ENCODE peak calls at places on chromosomes 11 and 22, in nine cellular contexts. A is lower leg skin; T is thoracic aorta; N is brain microvascular endothelial cell; M is retinal pigment epithelial cell; R is activated CD8-positive, alpha-beta T cell treated with anti-CD3 and anti-CD28 coated beads for 36 hours; Y is spleen; G is testis; C is HCT116. J is an unnamed sample.

GRCh38 chr11:22930816-22931594 is 70.7 kb upstream of the CCDC179 start:
- DNase-seq in T (no peak), N (no peak), Y (no peak), C (no peak), A (no peak), M (no peak), G (no peak), R (no peak), J (no peak)

GRCh38 chr11:80993561-80993960 is 1552.7 kb upstream of the TENM4 start:
- DNase-seq in M (no peak), T (no peak), G (no peak), N (peak; percentile 12), Y (no peak), A (no peak), R (no peak), C (no peak), J (no peak)

GRCh38 chr11:71372693-71373657 is 75.2 kb downstream of the DHCR7 start:
- DNase-seq in G (no peak), T (no peak), R (no peak), C (peak; percentile 2), Y (no peak), A (no peak), N (peak; percentile 11), M (no peak), J (peak; percentile 77)

GRCh38 chr11:67416416-67417335 is 1.2 kb downstream of the CARNS1 start:
- DNase-seq in M (no peak), G (no peak), N (no peak), A (no peak), R (peak; percentile 81), Y (peak; percentile 92), T (peak; percentile 41), C (no peak), J (no peak)

GRCh38 chr11:45930951-45931563 is 8.6 kb downstream of the LARGE2 start:
- DNase-seq in C (no peak), R (no peak), A (no peak), M (no peak), G (no peak), N (no peak), Y (peak; percentile 72), T (no peak), J (no peak)

GRCh38 chr11:113162590-113162961 is 151.8 kb upstream of the TTC12 start:
- DNase-seq in R (no peak), Y (no peak), T (no peak), M (no peak), C (no peak), N (no peak), A (no peak), G (peak; percentile 49), J (no peak)

GRCh38 chr11:3637201-3637600 is 4.6 kb downstream of the ART5 start:
- DNase-seq in Y (no peak), R (no peak), M (no peak), T (no peak), A (no peak), N (no peak), G (no peak), C (no peak), J (no peak)

GRCh38 chr11:70502677-70503076 is 104.3 kb downstream of the CTTN start:
- DNase-seq in C (no peak), R (no peak), T (no peak), M (no peak), Y (peak; percentile 39), A (no peak), G (no peak), N (no peak), J (no peak)

GRCh38 chr11:106156290-106156937 is 79.0 kb downstream of the AASDHPPT start:
- DNase-seq in G (peak; percentile 47), A (peak; percentile 21), N (peak; percentile 67), C (peak; percentile 26), Y (no peak), T (no peak), M (peak; percentile 51), R (peak; percentile 24), J (peak; percentile 16)

GRCh38 chr11:7495997-7496545 is 10.8 kb downstream of the OLFML1 start:
- DNase-seq in N (no peak), T (no peak), C (no peak), Y (no peak), A (no peak), M (no peak), R (peak; percentile 33), G (no peak), J (peak; percentile 79)

GRCh38 chr11:125110506-125110905 is 920 bp downstream of the TMEM218 start:
- DNase-seq in T (no peak), C (no peak), R (peak; percentile 40), Y (no peak), N (no peak), G (no peak), M (no peak), A (no peak), J (peak; percentile 16)

GRCh38 chr11:81104051-81104450 is 1629.6 kb downstream of the FAM181B start:
- DNase-seq in C (no peak), M (no peak), Y (no peak), R (no peak), T (no peak), N (no peak), G (no peak), A (no peak), J (no peak)

GRCh38 chr22:31089101-31090100 is 8.3 kb downstream of the SMTN start:
- DNase-seq in C (no peak), Y (peak; percentile 87), M (no peak), A (no peak), N (no peak), T (no peak), G (peak; percentile 54), R (peak; percentile 48), J (peak; percentile 64)

GRCh38 chr11:66068923-66069714 is 953 bp upstream of the PACS1 start:
- DNase-seq in C (no peak), G (peak; percentile 76), M (peak; percentile 49), T (peak; percentile 51), R (peak; percentile 67), N (peak; percentile 48), Y (peak; percentile 85), A (peak; percentile 44), J (peak; percentile 68)

GRCh38 chr11:65204143-65204542 is 22.4 kb downstream of the CAPN1 start:
- DNase-seq in C (no peak), N (no peak), T (no peak), Y (peak; percentile 12), G (no peak), M (no peak), A (no peak), R (no peak), J (no peak)

GRCh38 chr11:58905141-58905715 is 34.1 kb upstream of the GLYATL1 start:
- DNase-seq in N (peak; percentile 56), T (no peak), A (no peak), G (peak; percentile 26), C (no peak), Y (no peak), M (no peak), R (no peak), J (no peak)

GRCh38 chr11:114026355-114026754 is 33.2 kb upstream of the ZBTB16 start:
- DNase-seq in N (no peak), C (no peak), M (no peak), A (no peak), Y (no peak), G (no peak), R (peak; percentile 57), T (no peak), J (peak; percentile 21)

GRCh38 chr11:12581923-12582322 is 92.3 kb upstream of the TEAD1 start:
- DNase-seq in C (peak; percentile 38), G (no peak), A (no peak), M (peak; percentile 49), Y (no peak), T (no peak), R (no peak), N (peak; percentile 84), J (no peak)

DNA sequence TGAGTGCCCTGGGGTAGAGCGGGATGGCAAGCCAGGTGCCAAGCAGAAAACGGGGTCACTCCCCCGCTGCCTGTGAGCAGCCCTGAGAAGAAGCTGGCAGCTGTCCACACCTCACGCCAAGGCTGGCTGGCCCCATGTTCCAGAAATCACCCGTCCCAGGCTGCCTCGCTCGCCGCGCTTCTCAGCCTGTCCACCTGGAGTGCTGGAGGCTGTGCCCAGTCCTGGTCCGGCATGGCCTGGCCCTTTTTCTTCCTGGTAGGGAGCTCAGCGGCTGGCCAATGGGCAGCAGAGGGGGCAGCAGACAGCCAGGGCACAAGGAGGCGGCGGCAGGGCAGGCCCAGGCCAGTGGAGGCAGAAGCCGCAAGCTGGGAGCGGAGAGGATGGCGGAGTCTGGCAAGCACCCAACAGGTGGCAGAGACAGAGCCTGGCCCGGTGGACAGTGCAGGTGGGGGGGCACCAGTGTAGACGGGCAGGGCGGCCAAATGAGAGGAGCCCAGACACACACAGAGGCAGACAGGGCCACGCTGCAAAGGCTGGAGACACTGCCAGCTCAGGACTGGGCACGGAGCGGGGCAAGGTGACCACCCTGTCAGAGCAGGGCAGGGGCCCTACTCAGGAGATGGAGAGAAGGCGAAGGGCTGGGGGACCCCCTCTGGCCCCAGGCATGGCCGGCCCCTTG is 37.2 kb upstream of the TH start:
- DNase-seq in R (peak; percentile 1), N (no peak), M (no peak), T (no peak), G (peak; percentile 71), A (peak; percentile 14), Y (peak; percentile 64), C (no peak), J (no peak)
- TF ChIP-seq CTCF in R (no peak), N (peak; percentile 14), M (peak; percentile 16), T (no peak), G (no peak), A (no peak), Y (no peak), C (no peak), J (no peak)

GRCh38 chr22:29998627-29999026 is 81.6 kb upstream of the HORMAD2 start:
- DNase-seq in Y (no peak), N (no peak), A (no peak), R (no peak), T (no peak), G (no peak), M (no peak), C (no peak), J (peak; percentile 26)
- TF ChIP-seq CTCF in Y (no peak), N (no peak), A (no peak), R (no peak), T (no peak), G (no peak), M (peak; percentile 47), C (no peak), J (peak; percentile 63)

GRCh38 chr11:19800162-19800561 is 87.5 kb downstream of the NAV2 start:
- DNase-seq in M (no peak), Y (no peak), C (no peak), T (no peak), A (no peak), G (no peak), R (peak; percentile 3), N (no peak), J (no peak)
- TF ChIP-seq CTCF in M (peak; percentile 50), Y (no peak), C (no peak), T (no peak), A (no peak), G (no peak), R (no peak), N (peak; percentile 63), J (peak; percentile 12)

DNA sequence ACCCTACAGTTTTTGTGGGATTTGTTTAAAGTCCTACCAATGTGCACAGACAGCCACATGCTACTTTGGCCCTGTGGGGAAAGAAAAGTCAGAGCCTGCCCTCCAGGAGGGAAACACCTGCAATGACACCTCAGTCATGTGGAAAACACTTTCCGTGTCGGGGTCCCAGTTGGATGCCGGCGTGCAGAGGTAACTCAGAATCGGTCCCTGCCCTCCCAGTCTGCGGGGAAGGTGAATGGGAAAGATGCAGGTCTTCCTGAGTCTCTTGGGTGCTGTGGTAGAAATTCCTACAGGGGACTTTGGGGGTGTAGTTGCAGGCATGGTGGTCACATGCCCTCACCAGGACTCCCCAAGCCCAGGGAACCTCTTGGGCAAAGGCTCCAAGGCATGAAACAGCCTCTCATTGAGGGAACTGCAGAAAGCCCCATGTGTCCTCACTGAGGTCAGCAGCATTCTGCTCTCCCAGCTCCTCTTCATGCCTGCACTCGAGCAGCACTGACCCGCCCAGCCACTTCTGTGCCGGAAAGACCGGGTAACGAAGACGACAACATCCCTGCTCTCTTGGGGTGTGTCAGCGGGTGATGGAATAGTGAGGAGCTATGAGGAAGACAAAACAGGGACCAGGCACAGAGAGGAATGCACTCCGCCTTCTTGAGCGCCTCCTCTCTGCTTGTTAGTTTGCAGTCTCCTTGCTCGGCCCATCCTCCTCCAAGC is 4.7 kb downstream of the RIBC2 start:
- DNase-seq in N (no peak), C (no peak), R (no peak), G (no peak), T (no peak), Y (no peak), M (no peak), A (no peak), J (no peak)
- TF ChIP-seq CTCF in N (no peak), C (no peak), R (no peak), G (no peak), T (no peak), Y (no peak), M (no peak), A (no peak), J (no peak)